ENCODE peak calls at places on chromosomes 16 and 17, in five cellular contexts. V is nephron progenitor cell, R is A549, O is fibroblast of mammary gland, Z is progenitor cell of endocrine pancreas. B is an unnamed sample.
A peak's percentile ranks its signal among the peaks of the same experiment; 100 is the strongest.

GRCh38 chr16:50266337-50267091 is at the start of gene ADCY7:
- DNase-seq in R (no peak), V (peak; percentile 64), Z (no peak), O (peak; percentile 76), B (peak; percentile 77)

GRCh38 chr17:59761385-59762021 is 54.0 kb downstream of the VMP1 start:
- DNase-seq in R (no peak), O (peak; percentile 55), V (no peak), Z (no peak), B (peak; percentile 19)

GRCh38 chr17:78568494-78569115 is 8.6 kb downstream of the DNAH17 start:
- DNase-seq in R (no peak), O (peak; percentile 53), Z (no peak), V (no peak), B (peak; percentile 69)

GRCh38 chr16:19898924-19899604 is 14.4 kb upstream of the GPRC5B start:
- DNase-seq in V (peak; percentile 67), R (peak; percentile 68), Z (peak; percentile 29), O (peak; percentile 63), B (peak; percentile 61)

GRCh38 chr17:14515015-14515414 is 214.1 kb downstream of the HS3ST3B1 start:
- DNase-seq in O (peak; percentile 14), Z (no peak), R (no peak), V (no peak), B (no peak)

GRCh38 chr16:82748026-82748425 is 121.3 kb downstream of the CDH13 start:
- DNase-seq in O (peak; percentile 74), Z (no peak), R (no peak), V (no peak), B (no peak)

GRCh38 chr17:55728361-55728760 is 5.7 kb upstream of the TMEM100 start:
- DNase-seq in O (no peak), Z (no peak), R (no peak), V (no peak), B (no peak)

GRCh38 chr16:4647661-4647965 is 23.0 kb downstream of the MGRN1 start:
- DNase-seq in R (no peak), V (no peak), Z (no peak), O (no peak), B (no peak)

GRCh38 chr16:81586421-81586820 is 141.8 kb downstream of the CMIP start:
- DNase-seq in R (no peak), V (no peak), O (no peak), Z (no peak), B (peak; percentile 81)

GRCh38 chr16:79768594-79768993 is 168.1 kb upstream of the MAF start:
- DNase-seq in V (no peak), O (no peak), R (no peak), Z (no peak), B (no peak)

DNA sequence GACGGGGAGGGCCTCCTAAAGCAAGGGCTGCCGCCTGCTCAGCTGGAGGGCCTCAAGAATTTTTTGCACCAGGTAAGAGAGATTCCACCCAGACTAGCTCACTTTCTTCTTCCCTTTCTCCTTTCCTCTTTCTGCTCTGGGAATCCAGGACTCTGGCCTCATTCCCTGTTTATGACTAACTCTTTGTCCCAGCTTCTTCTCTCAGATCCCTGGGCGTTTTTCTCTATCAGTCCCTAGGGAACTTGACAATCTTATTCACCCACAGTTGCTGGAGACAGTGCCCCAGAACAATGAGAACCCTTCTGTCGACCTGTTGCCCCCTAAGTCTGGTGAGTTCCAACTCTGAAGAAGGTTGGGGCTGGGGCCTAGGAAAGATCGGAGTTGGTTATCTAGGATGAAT is 15.6 kb downstream of the CNTROB start:
- DNase-seq in R (no peak), Z (no peak), O (peak; percentile 30), V (no peak), B (no peak)
- TF ChIP-seq CTCF in R (no peak), Z (no peak), O (no peak), V (no peak), B (no peak)

DNA sequence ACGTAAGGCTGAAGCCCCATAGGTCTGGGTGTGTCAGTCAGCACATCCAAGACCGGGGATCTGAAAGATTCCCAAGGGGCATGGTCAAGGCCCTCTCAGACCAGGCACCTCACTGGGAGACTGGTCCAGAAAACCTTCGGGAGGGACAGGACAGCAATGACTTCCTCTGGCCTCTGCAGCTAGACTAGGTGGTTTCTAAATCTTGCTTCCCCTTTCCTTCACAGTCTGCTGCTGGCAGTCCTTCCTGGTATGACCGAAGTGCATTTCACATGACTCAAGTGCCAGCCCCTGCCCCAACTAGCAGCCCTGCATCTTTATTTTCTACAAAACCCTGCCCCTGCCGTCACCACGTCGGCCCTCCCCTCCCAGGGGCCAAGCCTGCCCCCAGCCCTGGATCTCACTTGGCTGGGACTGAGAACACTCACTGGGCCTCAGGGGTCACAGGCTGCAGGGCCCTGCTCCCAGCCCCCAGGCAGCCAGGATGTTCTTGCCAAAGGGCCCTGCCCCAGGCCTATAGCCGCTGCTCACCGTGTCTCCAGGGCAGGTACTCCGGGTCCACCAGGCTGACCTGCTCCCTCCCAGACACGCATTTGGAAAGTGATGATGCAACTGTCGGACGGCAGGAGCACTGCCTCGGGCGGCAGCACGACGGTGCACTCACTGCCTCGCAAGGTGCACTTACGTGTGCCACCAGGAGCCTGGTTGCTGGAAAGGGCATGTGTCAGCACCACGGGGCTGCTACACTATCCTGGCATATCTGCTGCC is 18.2 kb downstream of the POLR3K start:
- DNase-seq in V (no peak), R (no peak), O (no peak), Z (no peak), B (no peak)
- TF ChIP-seq CTCF in V (no peak), R (no peak), O (no peak), Z (no peak), B (no peak)

GRCh38 chr17:34895388-34895787 is 65.9 kb downstream of the CCT6B start:
- DNase-seq in R (no peak), V (peak; percentile 33), O (no peak), Z (peak; percentile 15), B (no peak)

GRCh38 chr17:34894971-34895370 is 66.3 kb downstream of the CCT6B start:
- DNase-seq in Z (no peak), V (no peak), R (no peak), O (no peak), B (no peak)

DNA sequence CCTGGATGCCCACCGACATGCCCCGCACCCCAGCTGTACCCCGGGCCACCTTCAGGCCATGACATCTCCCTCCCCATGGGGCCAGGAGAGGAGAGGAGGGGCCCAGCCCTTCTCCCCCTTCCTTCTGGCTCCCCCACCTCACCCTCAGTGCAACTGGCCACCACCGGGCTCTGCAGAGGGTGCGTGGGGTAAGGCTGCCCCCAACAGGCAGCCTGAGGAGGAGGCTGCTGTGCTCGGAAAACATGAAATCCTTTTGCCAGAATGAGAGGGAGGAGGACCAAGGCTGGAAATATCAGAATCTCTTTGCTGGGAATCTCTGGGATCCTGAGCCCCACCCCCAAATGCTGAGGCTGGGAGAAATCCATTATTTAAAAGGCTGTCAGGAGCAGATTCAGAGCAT is 68.4 kb downstream of the CCT6B start:
- DNase-seq in V (peak; percentile 59), Z (peak; percentile 28), R (peak; percentile 50), O (no peak), B (no peak)
- TF ChIP-seq CTCF in V (peak; percentile 79), Z (peak; percentile 74), R (peak; percentile 46), O (peak; percentile 36), B (peak; percentile 62)

GRCh38 chr17:80192268-80192667 is 22.4 kb downstream of the CARD14 start:
- DNase-seq in O (no peak), R (no peak), Z (no peak), V (no peak), B (no peak)

GRCh38 chr17:80189611-80190010 is 19.8 kb downstream of the CARD14 start:
- DNase-seq in Z (no peak), V (peak; percentile 48), O (no peak), R (no peak), B (no peak)

GRCh38 chr17:80191720-80192265 is 22.0 kb downstream of the CARD14 start:
- DNase-seq in R (no peak), Z (no peak), O (no peak), V (no peak), B (no peak)

GRCh38 chr17:80190716-80191115 is 20.9 kb downstream of the CARD14 start:
- DNase-seq in Z (no peak), R (no peak), V (no peak), O (no peak), B (no peak)

DNA sequence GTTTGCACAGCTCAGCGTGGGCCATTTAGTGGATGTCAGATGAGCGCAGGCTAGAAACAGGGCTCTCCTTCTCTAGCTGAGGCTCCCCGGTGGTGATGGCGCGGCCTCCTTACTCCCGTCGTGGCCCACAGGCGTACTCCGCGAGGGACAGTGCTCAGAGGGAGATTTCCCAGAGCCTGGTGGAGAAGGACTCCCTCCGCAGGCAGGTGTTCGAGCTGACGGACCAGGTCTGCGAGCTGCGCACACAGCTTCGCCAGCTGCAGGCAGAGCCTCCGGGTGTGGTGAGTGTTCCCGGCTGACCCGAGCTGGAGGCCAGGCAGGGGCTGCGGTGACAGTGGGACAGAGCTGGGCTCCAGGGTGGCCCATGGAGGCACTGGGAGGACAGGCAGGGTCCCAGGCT is 21.4 kb downstream of the CARD14 start:
- DNase-seq in V (no peak), Z (no peak), R (no peak), O (no peak), B (no peak)
- TF ChIP-seq CTCF in V (no peak), Z (no peak), R (no peak), O (no peak), B (no peak)

GRCh38 chr17:50365165-50365564 is 7.8 kb downstream of the MRPL27 start:
- DNase-seq in Z (no peak), O (no peak), V (no peak), R (no peak), B (no peak)

GRCh38 chr17:50365649-50366393 is 7.2 kb downstream of the MRPL27 start:
- DNase-seq in O (no peak), Z (no peak), R (no peak), V (no peak), B (no peak)

GRCh38 chr17:50364061-50364458 is 8.9 kb downstream of the MRPL27 start:
- DNase-seq in R (no peak), Z (no peak), V (no peak), O (no peak), B (no peak)

GRCh38 chr17:50363217-50364060 is 9.5 kb downstream of the MRPL27 start:
- DNase-seq in R (no peak), V (peak; percentile 65), Z (no peak), O (peak; percentile 54), B (no peak)

GRCh38 chr17:50364715-50365114 is 8.3 kb downstream of the MRPL27 start:
- DNase-seq in Z (no peak), R (no peak), O (no peak), V (peak; percentile 18), B (no peak)
- TF ChIP-seq CTCF in Z (no peak), R (no peak), O (no peak), V (no peak), B (no peak)

GRCh38 chr17:74987909-74988711 is 678 bp downstream of the CDR2L start:
- DNase-seq in O (peak; percentile 72), R (no peak), V (peak; percentile 78), Z (peak; percentile 58), B (peak; percentile 74)
- TF ChIP-seq CTCF in O (no peak), R (no peak), V (no peak), Z (peak; percentile 27), B (no peak)

GRCh38 chr16:57661936-57662906 is 5.9 kb upstream of the ADGRG3 start:
- DNase-seq in R (no peak), Z (no peak), V (no peak), O (no peak), B (no peak)

GRCh38 chr16:57663436-57663835 is 4.7 kb upstream of the ADGRG3 start:
- DNase-seq in Z (no peak), O (no peak), R (no peak), V (no peak), B (no peak)

GRCh38 chr16:57665541-57665940 is 2.6 kb upstream of the ADGRG3 start:
- DNase-seq in V (no peak), O (no peak), Z (no peak), R (no peak), B (no peak)

GRCh38 chr16:57664662-57665025 is 3.5 kb upstream of the ADGRG3 start:
- DNase-seq in V (no peak), O (no peak), R (no peak), Z (no peak), B (no peak)

GRCh38 chr16:57663917-57664661 is 4.0 kb upstream of the ADGRG3 start:
- DNase-seq in O (no peak), Z (no peak), V (no peak), R (no peak), B (no peak)
- TF ChIP-seq CTCF in O (no peak), Z (peak; percentile 21), V (no peak), R (no peak), B (no peak)